ENCODE peak calls at places on chromosomes 4 and X, in seven cellular contexts. One of them, this sample, is unnamed.

GRCh38 chrX:129115104-129115503 is 408.2 kb downstream of the SMARCA1 start:
- DNase-seq in ovary: no peak
- DNase-seq in MM.1S: peak
- DNase-seq in H9: peak
- DNase-seq in tibial nerve: no peak
- DNase-seq in epithelial cell of esophagus: peak
- DNase-seq in mammary epithelial cell: peak
- DNase-seq in this sample: no peak

GRCh38 chr4:83252782-83253405 is 31.7 kb downstream of the COQ2 start:
- DNase-seq in H9: peak
- DNase-seq in tibial nerve: no peak
- DNase-seq in ovary: no peak
- DNase-seq in epithelial cell of esophagus: peak
- DNase-seq in mammary epithelial cell: peak
- DNase-seq in MM.1S: peak
- DNase-seq in this sample: no peak

GRCh38 chr4:152014280-152014679 is 253.5 kb upstream of the GATB start:
- DNase-seq in H9: no peak
- DNase-seq in tibial nerve: no peak
- DNase-seq in epithelial cell of esophagus: no peak
- DNase-seq in mammary epithelial cell: no peak
- DNase-seq in MM.1S: peak
- DNase-seq in ovary: no peak
- DNase-seq in this sample: no peak

GRCh38 chr4:166091914-166092510 is 219.0 kb downstream of the TLL1 start:
- DNase-seq in ovary: no peak
- DNase-seq in tibial nerve: no peak
- DNase-seq in H9: no peak
- DNase-seq in mammary epithelial cell: peak
- DNase-seq in epithelial cell of esophagus: peak
- DNase-seq in MM.1S: peak
- DNase-seq in this sample: no peak

GRCh38 chr4:142420461-142421095 is 425.5 kb downstream of the INPP4B start:
- DNase-seq in H9: no peak
- DNase-seq in epithelial cell of esophagus: no peak
- DNase-seq in ovary: no peak
- DNase-seq in tibial nerve: no peak
- DNase-seq in MM.1S: no peak
- DNase-seq in mammary epithelial cell: no peak
- DNase-seq in this sample: no peak

GRCh38 chrX:97692575-97692974 is 808.9 kb downstream of the RPA4 start:
- DNase-seq in epithelial cell of esophagus: no peak
- DNase-seq in ovary: no peak
- DNase-seq in tibial nerve: no peak
- DNase-seq in mammary epithelial cell: no peak
- DNase-seq in MM.1S: no peak
- DNase-seq in H9: no peak
- DNase-seq in this sample: no peak

GRCh38 chr4:169270156-169270809 is 473 bp downstream of the SH3RF1 start:
- DNase-seq in epithelial cell of esophagus: peak
- DNase-seq in mammary epithelial cell: peak
- DNase-seq in tibial nerve: peak
- DNase-seq in ovary: peak
- DNase-seq in MM.1S: peak
- DNase-seq in H9: peak
- DNase-seq in this sample: no peak

GRCh38 chrX:112058255-112058654 is 24.3 kb downstream of the TRPC5 start:
- DNase-seq in epithelial cell of esophagus: no peak
- DNase-seq in MM.1S: no peak
- DNase-seq in mammary epithelial cell: no peak
- DNase-seq in tibial nerve: no peak
- DNase-seq in H9: no peak
- DNase-seq in ovary: no peak
- DNase-seq in this sample: no peak

GRCh38 chr4:132763465-132763864 is 385.6 kb upstream of the PCDH10 start:
- DNase-seq in tibial nerve: no peak
- DNase-seq in ovary: no peak
- DNase-seq in MM.1S: no peak
- DNase-seq in epithelial cell of esophagus: no peak
- DNase-seq in mammary epithelial cell: no peak
- DNase-seq in H9: no peak
- DNase-seq in this sample: no peak

GRCh38 chrX:47561653-47562151 is 697 bp downstream of the ARAF start:
- DNase-seq in MM.1S: no peak
- DNase-seq in tibial nerve: no peak
- DNase-seq in mammary epithelial cell: no peak
- DNase-seq in epithelial cell of esophagus: no peak
- DNase-seq in H9: no peak
- DNase-seq in ovary: no peak
- DNase-seq in this sample: no peak

GRCh38 chr4:96525901-96526300 is 686.0 kb downstream of the PDHA2 start:
- DNase-seq in mammary epithelial cell: no peak
- DNase-seq in H9: no peak
- DNase-seq in epithelial cell of esophagus: no peak
- DNase-seq in MM.1S: no peak
- DNase-seq in tibial nerve: no peak
- DNase-seq in ovary: no peak
- DNase-seq in this sample: no peak

GRCh38 chr4:22385615-22386014 is 130.3 kb downstream of the ADGRA3 start:
- DNase-seq in mammary epithelial cell: peak
- DNase-seq in H9: no peak
- DNase-seq in epithelial cell of esophagus: peak
- DNase-seq in ovary: no peak
- DNase-seq in tibial nerve: no peak
- DNase-seq in MM.1S: no peak
- DNase-seq in this sample: peak

GRCh38 chr4:150579591-150580234 is 2.2 kb upstream of the MAB21L2 start:
- DNase-seq in ovary: no peak
- DNase-seq in MM.1S: no peak
- DNase-seq in tibial nerve: no peak
- DNase-seq in H9: peak
- DNase-seq in epithelial cell of esophagus: no peak
- DNase-seq in mammary epithelial cell: no peak
- DNase-seq in this sample: no peak

GRCh38 chr4:8585721-8586161 is 5.5 kb downstream of the GPR78 start:
- DNase-seq in H9: no peak
- DNase-seq in ovary: no peak
- DNase-seq in epithelial cell of esophagus: no peak
- DNase-seq in MM.1S: no peak
- DNase-seq in tibial nerve: no peak
- DNase-seq in mammary epithelial cell: no peak
- DNase-seq in this sample: no peak

GRCh38 chr4:8586671-8587468 is 5.7 kb upstream of the CPZ start:
- DNase-seq in epithelial cell of esophagus: no peak
- DNase-seq in ovary: no peak
- DNase-seq in MM.1S: peak
- DNase-seq in H9: no peak
- DNase-seq in tibial nerve: no peak
- DNase-seq in mammary epithelial cell: no peak
- DNase-seq in this sample: no peak

GRCh38 chr4:8586246-8586645 is 6.1 kb downstream of the GPR78 start:
- DNase-seq in tibial nerve: no peak
- DNase-seq in MM.1S: no peak
- DNase-seq in H9: no peak
- DNase-seq in ovary: no peak
- DNase-seq in epithelial cell of esophagus: no peak
- DNase-seq in mammary epithelial cell: no peak
- DNase-seq in this sample: no peak

GRCh38 chr4:8583655-8584025 is 3.4 kb downstream of the GPR78 start:
- DNase-seq in ovary: no peak
- DNase-seq in mammary epithelial cell: no peak
- DNase-seq in epithelial cell of esophagus: no peak
- DNase-seq in H9: no peak
- DNase-seq in MM.1S: no peak
- DNase-seq in tibial nerve: no peak
- DNase-seq in this sample: no peak

DNA sequence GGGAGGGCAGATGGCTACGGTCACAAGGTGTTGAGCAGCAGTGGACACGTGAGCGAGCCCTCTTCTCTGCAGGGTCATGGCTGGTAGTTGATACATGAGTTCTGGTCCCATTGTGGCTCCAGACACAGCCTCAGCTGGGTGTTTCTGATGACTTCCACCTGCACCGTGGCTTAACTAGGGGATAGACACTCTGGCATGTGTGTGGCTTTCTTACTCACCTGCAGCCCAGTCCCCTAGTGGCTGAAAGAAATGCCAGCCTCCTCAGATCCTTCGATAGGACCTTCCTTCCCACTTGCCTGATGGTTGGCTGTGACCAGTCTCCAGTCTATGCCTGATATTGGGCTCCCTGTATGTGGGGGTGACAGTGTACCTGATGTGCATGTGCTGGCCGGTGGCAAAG is 5.0 kb downstream of the GPR78 start:
- DNase-seq in tibial nerve: no peak
- DNase-seq in mammary epithelial cell: peak
- DNase-seq in H9: peak
- DNase-seq in MM.1S: peak
- DNase-seq in epithelial cell of esophagus: no peak
- DNase-seq in ovary: no peak
- DNase-seq in this sample: no peak
- TF ChIP-seq CTCF in tibial nerve: no peak
- TF ChIP-seq CTCF in mammary epithelial cell: peak
- TF ChIP-seq CTCF in H9: peak
- TF ChIP-seq CTCF in MM.1S: peak
- TF ChIP-seq CTCF in epithelial cell of esophagus: peak
- TF ChIP-seq CTCF in ovary: no peak
- TF ChIP-seq CTCF in this sample: peak

GRCh38 chrX:63506320-63506719 is 155.2 kb upstream of the SPIN4 start:
- DNase-seq in mammary epithelial cell: peak
- DNase-seq in tibial nerve: no peak
- DNase-seq in epithelial cell of esophagus: peak
- DNase-seq in MM.1S: peak
- DNase-seq in ovary: no peak
- DNase-seq in H9: no peak
- DNase-seq in this sample: no peak
- TF ChIP-seq CTCF in mammary epithelial cell: peak
- TF ChIP-seq CTCF in tibial nerve: peak
- TF ChIP-seq CTCF in epithelial cell of esophagus: peak
- TF ChIP-seq CTCF in MM.1S: peak
- TF ChIP-seq CTCF in ovary: no peak
- TF ChIP-seq CTCF in H9: peak
- TF ChIP-seq CTCF in this sample: peak

DNA sequence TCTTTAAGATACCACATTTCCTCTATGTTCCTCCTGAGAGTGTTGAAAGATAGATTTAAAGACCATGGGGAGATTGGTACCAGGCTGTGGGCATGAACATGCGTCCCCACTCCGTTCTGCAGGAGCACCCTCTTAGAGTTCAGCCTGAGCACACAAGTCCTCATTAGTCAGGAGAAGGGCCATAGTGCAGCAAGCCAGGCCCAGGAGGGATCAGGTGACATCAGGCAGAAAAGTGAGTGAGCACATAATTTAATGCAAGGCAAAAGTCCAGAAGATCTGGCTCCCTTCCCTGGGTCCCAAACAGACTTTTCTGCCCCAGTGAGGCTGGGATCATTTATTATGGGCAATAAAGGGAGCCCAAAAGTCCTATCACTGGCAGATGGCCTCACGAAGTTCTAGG is 263.7 kb upstream of the AGTR2 start:
- DNase-seq in mammary epithelial cell: no peak
- DNase-seq in MM.1S: no peak
- DNase-seq in ovary: no peak
- DNase-seq in tibial nerve: no peak
- DNase-seq in epithelial cell of esophagus: no peak
- DNase-seq in H9: no peak
- DNase-seq in this sample: no peak
- TF ChIP-seq CTCF in mammary epithelial cell: no peak
- TF ChIP-seq CTCF in MM.1S: no peak
- TF ChIP-seq CTCF in ovary: no peak
- TF ChIP-seq CTCF in tibial nerve: no peak
- TF ChIP-seq CTCF in epithelial cell of esophagus: no peak
- TF ChIP-seq CTCF in H9: no peak
- TF ChIP-seq CTCF in this sample: no peak

GRCh38 chrX:137352101-137352660 is 213.7 kb upstream of the ZIC3 start:
- DNase-seq in epithelial cell of esophagus: no peak
- DNase-seq in MM.1S: peak
- DNase-seq in mammary epithelial cell: no peak
- DNase-seq in ovary: no peak
- DNase-seq in tibial nerve: no peak
- DNase-seq in H9: no peak
- DNase-seq in this sample: no peak
- TF ChIP-seq CTCF in epithelial cell of esophagus: no peak
- TF ChIP-seq CTCF in MM.1S: peak
- TF ChIP-seq CTCF in mammary epithelial cell: no peak
- TF ChIP-seq CTCF in ovary: no peak
- TF ChIP-seq CTCF in tibial nerve: no peak
- TF ChIP-seq CTCF in H9: peak
- TF ChIP-seq CTCF in this sample: no peak

GRCh38 chr4:67558493-67558892 is at the start of gene STAP1:
- DNase-seq in mammary epithelial cell: no peak
- DNase-seq in tibial nerve: no peak
- DNase-seq in MM.1S: peak
- DNase-seq in ovary: no peak
- DNase-seq in H9: no peak
- DNase-seq in epithelial cell of esophagus: no peak
- DNase-seq in this sample: no peak
- TF ChIP-seq CTCF in mammary epithelial cell: no peak
- TF ChIP-seq CTCF in tibial nerve: no peak
- TF ChIP-seq CTCF in MM.1S: peak
- TF ChIP-seq CTCF in ovary: no peak
- TF ChIP-seq CTCF in H9: no peak
- TF ChIP-seq CTCF in epithelial cell of esophagus: no peak
- TF ChIP-seq CTCF in this sample: no peak

GRCh38 chrX:11628399-11628798 is 37.3 kb downstream of the ARHGAP6 start:
- DNase-seq in mammary epithelial cell: no peak
- DNase-seq in MM.1S: no peak
- DNase-seq in tibial nerve: no peak
- DNase-seq in ovary: no peak
- DNase-seq in epithelial cell of esophagus: no peak
- DNase-seq in H9: no peak
- DNase-seq in this sample: no peak

GRCh38 chrX:11626351-11626750 is 39.4 kb downstream of the ARHGAP6 start:
- DNase-seq in epithelial cell of esophagus: no peak
- DNase-seq in H9: no peak
- DNase-seq in tibial nerve: no peak
- DNase-seq in ovary: no peak
- DNase-seq in mammary epithelial cell: no peak
- DNase-seq in MM.1S: no peak
- DNase-seq in this sample: no peak

GRCh38 chrX:11632732-11633131 is 33.0 kb downstream of the ARHGAP6 start:
- DNase-seq in tibial nerve: no peak
- DNase-seq in mammary epithelial cell: no peak
- DNase-seq in epithelial cell of esophagus: no peak
- DNase-seq in H9: no peak
- DNase-seq in MM.1S: no peak
- DNase-seq in ovary: no peak
- DNase-seq in this sample: no peak

DNA sequence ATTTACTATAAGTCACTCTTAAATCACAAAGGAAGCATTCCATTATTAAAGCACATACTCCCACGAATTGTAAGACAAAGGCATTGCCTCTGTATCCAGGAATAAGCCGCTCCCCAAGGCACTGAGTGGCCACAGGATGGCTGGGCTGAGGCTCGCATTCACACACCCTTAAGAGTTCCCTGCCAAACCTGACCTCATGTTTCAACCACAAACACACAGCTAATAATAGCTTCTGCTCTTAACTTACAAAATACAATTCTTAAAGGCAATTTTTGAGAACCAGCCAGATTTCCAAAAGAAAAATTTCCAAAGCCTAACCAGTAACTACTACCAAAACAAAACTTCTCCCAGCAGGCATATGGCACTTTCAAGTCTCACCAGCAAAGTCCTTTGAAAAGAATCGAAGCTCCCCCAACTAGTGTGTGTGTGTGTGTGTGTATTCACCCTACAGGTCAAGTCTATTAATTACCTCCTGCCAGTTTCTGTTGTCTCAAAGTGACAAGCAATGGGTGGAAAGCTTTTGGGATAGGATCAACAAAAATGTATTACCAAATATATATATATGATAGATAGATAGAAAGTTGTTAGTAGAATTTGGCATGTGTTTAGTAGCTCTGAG is 36.0 kb downstream of the ARHGAP6 start:
- DNase-seq in epithelial cell of esophagus: peak
- DNase-seq in mammary epithelial cell: peak
- DNase-seq in H9: no peak
- DNase-seq in ovary: peak
- DNase-seq in tibial nerve: peak
- DNase-seq in MM.1S: peak
- DNase-seq in this sample: peak
- TF ChIP-seq CTCF in epithelial cell of esophagus: no peak
- TF ChIP-seq CTCF in mammary epithelial cell: no peak
- TF ChIP-seq CTCF in H9: no peak
- TF ChIP-seq CTCF in ovary: no peak
- TF ChIP-seq CTCF in tibial nerve: no peak
- TF ChIP-seq CTCF in MM.1S: no peak
- TF ChIP-seq CTCF in this sample: no peak

This sample was measured in BJ.